ENCODE peak calls at places on chromosomes 12 and 14, in ten cellular contexts. V is kidney, N is gastrocnemius medialis, U is CD14-positive monocyte, A is AG10803, W is foreskin fibroblast, P is cardiac fibroblast, G is lower lobe of right lung, T is AG09309, Q is lung. I is an unnamed sample.

GRCh38 chr14:20490563-20490962 is 14.8 kb upstream of the RNASE10 start:
- DNase-seq in V (no peak), N (no peak), U (no peak), A (no peak), W (no peak), P (no peak), G (no peak), T (no peak), Q (no peak), I (no peak)

GRCh38 chr12:71164877-71165197 is 7.0 kb upstream of the TSPAN8 start:
- DNase-seq in V (no peak), N (no peak), U (no peak), A (no peak), W (no peak), P (peak), G (no peak), T (no peak), Q (no peak), I (no peak)

GRCh38 chr14:21978999-21979314 is 305.3 kb upstream of the OR4E1 start:
- DNase-seq in V (no peak), N (no peak), U (no peak), A (no peak), W (no peak), P (no peak), G (no peak), T (no peak), Q (no peak), I (no peak)

GRCh38 chr14:22850944-22851790 is 14.8 kb downstream of the MMP14 start:
- DNase-seq in V (peak), N (peak), U (peak), A (peak), W (peak), P (peak), G (peak), T (peak), Q (peak), I (no peak)

GRCh38 chr14:78316058-78316457 is 145.9 kb downstream of the NRXN3 start:
- DNase-seq in V (no peak), N (no peak), U (no peak), A (no peak), W (no peak), P (no peak), G (no peak), T (no peak), Q (no peak), I (no peak)

GRCh38 chr12:112153900-112154234 is 28.5 kb downstream of the TRAFD1 start:
- DNase-seq in V (no peak), N (no peak), U (no peak), A (no peak), W (no peak), P (no peak), G (no peak), T (no peak), Q (no peak), I (peak)

GRCh38 chr14:83712730-83713129 is 1817.2 kb upstream of the FLRT2 start:
- DNase-seq in V (no peak), N (no peak), U (no peak), A (no peak), W (no peak), P (no peak), G (no peak), T (no peak), Q (no peak), I (no peak)

GRCh38 chr14:60618200-60618599 is 31.1 kb downstream of the SIX1 start:
- DNase-seq in V (no peak), N (no peak), U (no peak), A (no peak), W (no peak), P (no peak), G (no peak), T (no peak), Q (no peak), I (no peak)

GRCh38 chr12:62808166-62808879 is 126.6 kb downstream of the PPM1H start:
- DNase-seq in V (no peak), N (no peak), U (no peak), A (no peak), W (no peak), P (no peak), G (no peak), T (no peak), Q (no peak), I (no peak)

GRCh38 chr14:20278414-20278813 is 27.3 kb downstream of the TTC5 start:
- DNase-seq in V (no peak), N (no peak), U (no peak), A (no peak), W (no peak), P (peak), G (peak), T (no peak), Q (no peak), I (no peak)

GRCh38 chr12:53050426-53051057 is 677 bp downstream of the TNS2 start:
- DNase-seq in V (no peak), N (no peak), U (no peak), A (no peak), W (no peak), P (no peak), G (no peak), T (no peak), Q (peak), I (no peak)

GRCh38 chr14:61563880-61564622 is 131.3 kb upstream of the HIF1A start:
- DNase-seq in V (no peak), N (no peak), U (no peak), A (no peak), W (no peak), P (no peak), G (no peak), T (no peak), Q (no peak), I (no peak)

GRCh38 chr12:5344131-5344530 is 87.8 kb upstream of the NTF3 start:
- DNase-seq in V (no peak), N (no peak), U (no peak), A (no peak), W (no peak), P (no peak), G (no peak), T (no peak), Q (no peak), I (no peak)

GRCh38 chr12:62519043-62519442 is 52.4 kb downstream of the MON2 start:
- DNase-seq in V (peak), N (no peak), U (no peak), A (no peak), W (no peak), P (no peak), G (no peak), T (no peak), Q (no peak), I (no peak)

GRCh38 chr12:58211211-58211610 is 269.8 kb downstream of the ATP23 start:
- DNase-seq in V (no peak), N (no peak), U (no peak), A (no peak), W (no peak), P (no peak), G (no peak), T (no peak), Q (no peak), I (no peak)

GRCh38 chr12:24850486-24850885 is 98.4 kb downstream of the BCAT1 start:
- DNase-seq in V (no peak), N (no peak), U (no peak), A (no peak), W (no peak), P (no peak), G (no peak), T (no peak), Q (no peak), I (no peak)

GRCh38 chr12:76764856-76765255 is 941 bp downstream of the ZDHHC17 start:
- DNase-seq in V (no peak), N (no peak), U (no peak), A (peak), W (no peak), P (peak), G (no peak), T (no peak), Q (no peak), I (no peak)

GRCh38 chr14:99701260-99701659 is 17.2 kb downstream of the CYP46A1 start:
- DNase-seq in V (no peak), N (no peak), U (no peak), A (no peak), W (no peak), P (no peak), G (no peak), T (no peak), Q (no peak), I (no peak)

GRCh38 chr14:51484491-51484890 is 167.2 kb upstream of the FRMD6 start:
- DNase-seq in V (no peak), N (no peak), U (no peak), A (peak), W (no peak), P (no peak), G (no peak), T (no peak), Q (no peak), I (no peak)

GRCh38 chr12:116144384-116144783 is 133.1 kb downstream of the MED13L start:
- DNase-seq in V (no peak), N (no peak), U (no peak), A (no peak), W (no peak), P (no peak), G (no peak), T (no peak), Q (no peak), I (no peak)

GRCh38 chr12:6943719-6944380 is at the start of the genes C12orf57 and RNU7-1:
- DNase-seq in V (peak), N (peak), U (peak), A (peak), W (peak), P (peak), G (peak), T (peak), Q (peak), I (no peak)

GRCh38 chr14:34857689-34858449 is 17.3 kb downstream of the BAZ1A start:
- DNase-seq in V (no peak), N (no peak), U (no peak), A (no peak), W (no peak), P (no peak), G (no peak), T (no peak), Q (no peak), I (no peak)

GRCh38 chr14:76811561-76811960 is 1.1 kb downstream of the ANGEL1 start:
- DNase-seq in V (no peak), N (no peak), U (no peak), A (peak), W (no peak), P (peak), G (no peak), T (no peak), Q (no peak), I (no peak)

GRCh38 chr14:41699506-41699905 is 92.8 kb downstream of the LRFN5 start:
- DNase-seq in V (no peak), N (no peak), U (no peak), A (no peak), W (no peak), P (no peak), G (no peak), T (no peak), Q (no peak), I (no peak)

GRCh38 chr12:75660107-75660530 is 148.7 kb upstream of the KRR1 start:
- DNase-seq in V (no peak), N (no peak), U (no peak), A (peak), W (peak), P (peak), G (no peak), T (peak), Q (no peak), I (no peak)

GRCh38 chr12:32997471-32997870 is 100.9 kb upstream of the PKP2 start:
- DNase-seq in V (no peak), N (no peak), U (no peak), A (no peak), W (no peak), P (no peak), G (peak), T (no peak), Q (no peak), I (no peak)

GRCh38 chr12:68406134-68406576 is 74.0 kb upstream of the MDM1 start:
- DNase-seq in V (peak), N (peak), U (peak), A (peak), W (peak), P (peak), G (peak), T (peak), Q (peak), I (no peak)

GRCh38 chr12:94867066-94867855 is 136.2 kb downstream of the NDUFA12 start:
- DNase-seq in V (no peak), N (no peak), U (no peak), A (no peak), W (no peak), P (peak), G (no peak), T (no peak), Q (no peak), I (no peak)

GRCh38 chr12:89343127-89343526 is 9.2 kb downstream of the DUSP6 start:
- DNase-seq in V (peak), N (no peak), U (no peak), A (peak), W (peak), P (peak), G (no peak), T (no peak), Q (no peak), I (peak)

DNA sequence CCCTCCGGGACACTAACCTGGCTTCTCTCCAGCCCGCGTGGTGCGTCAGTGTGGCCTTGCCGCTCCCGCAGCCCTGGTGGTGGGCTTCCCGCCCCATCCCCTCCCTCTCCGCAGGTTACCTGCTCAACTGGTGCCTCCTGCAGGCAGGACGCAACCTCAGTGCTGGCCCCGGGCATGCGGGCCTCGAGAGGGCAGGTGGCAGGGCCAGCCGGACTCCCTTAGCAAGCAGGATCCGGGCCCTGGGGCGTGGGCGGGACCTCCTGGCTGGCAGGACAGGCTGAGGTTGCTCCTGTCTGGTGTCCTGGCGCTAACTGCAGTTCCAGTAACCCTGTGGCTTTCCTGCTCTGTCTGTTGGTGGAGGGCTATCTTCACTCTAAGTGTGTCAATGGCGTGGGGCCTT is 8.6 kb upstream of the ADSS1 start:
- DNase-seq in V (no peak), N (no peak), U (no peak), A (no peak), W (no peak), P (no peak), G (no peak), T (no peak), Q (no peak), I (no peak)
- TF ChIP-seq CTCF in V (no peak), N (no peak), U (no peak), A (no peak), W (no peak), P (no peak), G (no peak), T (no peak), Q (no peak), I (no peak)

GRCh38 chr14:88729159-88729558 is 63.6 kb downstream of the EML5 start:
- DNase-seq in V (no peak), N (no peak), U (no peak), A (no peak), W (no peak), P (peak), G (no peak), T (no peak), Q (no peak), I (no peak)
- TF ChIP-seq CTCF in V (no peak), N (no peak), U (no peak), A (peak), W (peak), P (peak), G (no peak), T (peak), Q (no peak), I (peak)

DNA sequence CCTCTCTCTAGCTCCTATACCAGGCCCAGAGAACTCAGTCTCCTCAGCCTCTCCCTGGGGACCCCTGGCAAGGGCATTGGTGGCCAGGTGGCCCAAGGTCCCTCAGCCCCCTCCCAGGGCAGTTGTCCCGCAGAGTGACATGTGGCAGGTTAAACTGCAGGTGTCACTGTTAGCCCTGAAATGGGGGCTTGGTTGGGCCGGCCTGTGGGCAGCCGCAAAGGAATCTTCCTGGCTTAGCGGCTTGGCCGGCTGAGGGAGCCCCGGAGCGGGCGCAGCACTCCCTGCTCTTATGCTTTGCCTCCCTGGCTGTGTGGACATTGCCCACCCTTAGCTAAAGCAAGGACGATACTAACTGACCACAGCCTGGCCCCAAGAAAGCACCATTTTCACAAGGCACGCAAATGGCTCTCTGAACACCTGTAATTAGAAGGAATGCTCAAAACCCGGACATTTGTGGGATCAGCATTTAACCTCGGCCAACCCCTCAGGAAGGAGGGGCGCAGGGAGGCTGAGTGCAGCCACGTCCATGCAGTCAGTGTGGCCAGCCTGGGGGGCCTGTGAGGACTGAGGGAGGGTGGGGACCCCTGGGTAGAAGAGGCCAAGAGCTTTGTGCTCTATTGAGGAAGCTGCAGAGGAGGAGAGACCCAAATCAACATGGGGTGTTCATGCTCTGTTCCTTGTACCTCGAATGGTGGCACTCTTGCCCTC is 82.2 kb downstream of the PAPOLA start:
- DNase-seq in V (no peak), N (no peak), U (no peak), A (no peak), W (no peak), P (peak), G (no peak), T (no peak), Q (peak), I (peak)
- TF ChIP-seq CTCF in V (peak), N (no peak), U (no peak), A (peak), W (no peak), P (no peak), G (peak), T (peak), Q (peak), I (peak)

DNA sequence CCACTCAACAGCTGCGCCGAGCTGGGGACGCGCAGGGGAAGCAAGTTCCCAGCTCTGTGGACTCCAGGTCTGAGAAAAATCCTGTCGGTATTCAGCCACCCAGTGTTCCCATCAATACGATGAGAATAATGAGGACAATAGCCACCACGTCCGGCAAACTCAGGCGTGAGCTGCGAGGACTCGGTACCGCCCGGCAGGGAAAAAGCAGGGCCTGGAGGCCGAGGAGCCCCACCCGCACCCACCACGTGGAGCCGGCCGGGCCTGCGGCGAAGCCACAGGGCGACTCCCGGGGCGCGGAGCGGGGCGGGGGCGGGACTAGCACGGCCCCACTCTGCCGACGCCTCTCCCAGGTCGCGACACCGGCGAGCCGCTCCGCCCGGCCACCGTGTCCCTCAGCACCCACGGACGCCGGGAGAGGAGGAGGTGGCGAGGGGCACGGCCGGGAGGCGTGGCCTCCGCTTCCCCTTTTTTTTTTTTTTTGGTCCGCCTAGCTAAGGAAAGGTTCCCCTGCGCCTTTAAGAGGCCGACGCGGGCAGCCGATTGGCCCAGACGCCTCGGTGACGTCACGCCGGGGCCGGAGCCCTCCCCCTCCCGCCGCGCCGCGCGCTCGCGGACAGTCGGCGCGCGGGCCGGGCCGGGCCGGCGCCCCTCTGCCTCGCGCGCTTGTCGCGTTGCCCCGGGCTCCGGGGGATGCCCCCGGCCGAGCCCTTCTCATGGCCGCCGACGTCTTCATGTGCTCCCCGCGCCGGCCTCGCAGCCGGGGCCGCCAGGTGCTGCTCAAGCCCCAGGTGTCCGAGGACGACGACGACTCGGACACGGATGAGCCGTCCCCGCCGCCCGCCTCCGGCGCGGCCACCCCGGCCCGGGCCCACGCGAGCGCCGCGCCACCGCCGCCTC is at the start of gene MLXIP:
- DNase-seq in V (peak), N (peak), U (peak), A (peak), W (peak), P (peak), G (peak), T (no peak), Q (peak), I (peak)
- TF ChIP-seq CTCF in V (no peak), N (no peak), U (no peak), A (no peak), W (no peak), P (no peak), G (no peak), T (no peak), Q (no peak), I (no peak)

GRCh38 chr14:64501326-64502171 is 2.1 kb downstream of the ZBTB25 start:
- DNase-seq in V (peak), N (peak), U (no peak), A (peak), W (peak), P (peak), G (peak), T (peak), Q (peak), I (no peak)
- TF ChIP-seq CTCF in V (no peak), N (no peak), U (no peak), A (no peak), W (no peak), P (peak), G (no peak), T (no peak), Q (no peak), I (no peak)

GRCh38 chr12:117792877-117793424 is 175.8 kb downstream of the KSR2 start:
- DNase-seq in V (no peak), N (no peak), U (no peak), A (no peak), W (no peak), P (no peak), G (no peak), T (no peak), Q (no peak), I (no peak)

GRCh38 chr12:117803013-117803412 is 165.8 kb downstream of the KSR2 start:
- DNase-seq in V (no peak), N (peak), U (no peak), A (no peak), W (no peak), P (no peak), G (no peak), T (no peak), Q (no peak), I (no peak)

GRCh38 chr12:117792471-117792870 is 176.3 kb downstream of the KSR2 start:
- DNase-seq in V (no peak), N (peak), U (no peak), A (no peak), W (no peak), P (no peak), G (no peak), T (no peak), Q (no peak), I (no peak)

DNA sequence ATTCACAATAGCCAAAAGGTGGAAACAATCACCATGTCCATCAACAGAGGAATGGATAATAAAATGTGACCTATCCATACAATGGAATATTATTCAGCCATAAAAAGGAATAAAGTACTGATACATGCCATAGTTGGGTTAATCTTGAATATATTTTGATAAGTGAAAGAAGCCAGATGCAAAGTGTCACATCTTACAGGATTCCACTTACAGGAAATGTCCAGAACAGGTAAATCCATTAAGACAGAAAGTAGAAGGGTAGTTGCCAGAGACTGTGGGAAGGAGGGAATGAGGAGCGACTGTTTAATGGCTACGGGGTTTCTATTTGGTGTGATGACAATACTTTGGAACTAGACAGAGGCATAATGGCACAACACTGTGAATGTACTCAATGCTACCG is 171.6 kb downstream of the KSR2 start:
- DNase-seq in V (no peak), N (no peak), U (no peak), A (no peak), W (no peak), P (no peak), G (no peak), T (no peak), Q (no peak), I (no peak)
- TF ChIP-seq CTCF in V (no peak), N (no peak), U (no peak), A (no peak), W (no peak), P (no peak), G (no peak), T (no peak), Q (no peak), I (no peak)

I was measured in osteocyte.